ENCODE peak calls at places on chromosomes 4 and X, in four cellular contexts. K is IMR-90, C is H1, X is mesenchymal stem cell. S is an unnamed sample.

GRCh38 chr4:73853246-73853704 is at the start of gene PF4V1:
- DNase-seq in X (no peak), K (no peak), C (peak; percentile 55), S (no peak)

GRCh38 chr4:40256329-40256728 is 59.5 kb downstream of the RHOH start:
- DNase-seq in X (no peak), K (no peak), C (no peak), S (no peak)

GRCh38 chr4:119841361-119841760 is 212.8 kb upstream of the PDE5A start:
- DNase-seq in C (no peak), X (no peak), K (peak; percentile 30), S (no peak)

GRCh38 chr4:147351083-147351787 is 129.7 kb upstream of the EDNRA start:
- DNase-seq in K (peak; percentile 39), X (no peak), C (no peak), S (no peak)

GRCh38 chrX:154490021-154490413 is 412 bp downstream of the SLC10A3 start:
- DNase-seq in C (peak; percentile 50), K (peak; percentile 45), X (peak; percentile 64), S (no peak)

GRCh38 chr4:141636771-141637460 is 533 bp downstream of the IL15 start:
- DNase-seq in X (peak; percentile 79), C (peak; percentile 70), K (peak; percentile 64), S (peak; percentile 39)

GRCh38 chr4:149987330-149987751 is 90.9 kb upstream of the DCLK2 start:
- DNase-seq in C (no peak), K (no peak), X (peak; percentile 81), S (no peak)

GRCh38 chrX:63058204-63058603 is 292.9 kb downstream of the SPIN4 start:
- DNase-seq in K (no peak), X (no peak), C (no peak), S (no peak)

GRCh38 chr4:48546336-48546735 is 56.3 kb downstream of the ZAR1 start:
- DNase-seq in X (peak; percentile 40), C (no peak), K (peak; percentile 52), S (peak; percentile 23)

GRCh38 chr4:113844369-113844768 is 82.8 kb upstream of the CAMK2D start:
- DNase-seq in K (no peak), C (no peak), X (no peak), S (no peak)

DNA sequence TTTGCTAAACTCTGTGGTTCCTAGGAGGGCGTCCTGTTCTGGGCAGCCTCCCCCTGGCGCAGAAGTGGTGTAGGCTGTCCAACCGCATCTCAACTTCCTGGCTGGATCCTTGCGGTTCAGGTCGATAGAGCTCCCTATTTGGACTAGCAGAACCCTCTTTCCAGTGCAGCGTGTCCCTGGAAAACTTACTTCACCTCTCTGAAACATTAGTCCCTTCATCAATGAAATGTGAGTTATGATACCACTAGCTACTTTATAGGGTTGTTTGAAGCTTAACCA is 1.1 kb downstream of the STK32B start:
- DNase-seq in C (no peak), X (no peak), K (no peak), S (no peak)
- H3K4me2 ChIP-seq in C (peak overlapping the region; percentile 62), X (peak overlapping the region; percentile 98), K (peak overlapping the region; percentile 88), S (no peak overlapping the region)

GRCh38 chr4:183763990-183764754 is 105.1 kb downstream of the TRAPPC11 start:
- DNase-seq in K (no peak), X (no peak), C (no peak), S (no peak)

GRCh38 chr4:183770900-183771299 is 111.8 kb downstream of the TRAPPC11 start:
- DNase-seq in K (no peak), X (no peak), C (no peak), S (no peak)

GRCh38 chr4:183760326-183760725 is 101.2 kb downstream of the TRAPPC11 start:
- DNase-seq in C (no peak), K (no peak), X (no peak), S (no peak)

GRCh38 chr4:183765121-183765990 is 106.3 kb downstream of the TRAPPC11 start:
- DNase-seq in X (no peak), K (no peak), C (no peak), S (no peak)

GRCh38 chr4:183766140-183766539 is 107.0 kb downstream of the TRAPPC11 start:
- DNase-seq in C (no peak), X (no peak), K (no peak), S (no peak)
- H3K14ac ChIP-seq in C (no peak overlapping the region), X (no peak overlapping the region), K (no peak overlapping the region), S (no peak overlapping the region)

GRCh38 chr4:71689822-71690221 is 94.1 kb downstream of the GC start:
- DNase-seq in X (no peak), C (no peak), K (no peak), S (no peak)

GRCh38 chr4:71692963-71693362 is 90.9 kb downstream of the GC start:
- DNase-seq in C (no peak), X (no peak), K (no peak), S (no peak)

GRCh38 chr4:71692198-71692597 is 91.7 kb downstream of the GC start:
- DNase-seq in X (no peak), K (no peak), C (no peak), S (no peak)

GRCh38 chr4:71694946-71695345 is 88.9 kb downstream of the GC start:
- DNase-seq in X (no peak), C (no peak), K (no peak), S (no peak)

DNA sequence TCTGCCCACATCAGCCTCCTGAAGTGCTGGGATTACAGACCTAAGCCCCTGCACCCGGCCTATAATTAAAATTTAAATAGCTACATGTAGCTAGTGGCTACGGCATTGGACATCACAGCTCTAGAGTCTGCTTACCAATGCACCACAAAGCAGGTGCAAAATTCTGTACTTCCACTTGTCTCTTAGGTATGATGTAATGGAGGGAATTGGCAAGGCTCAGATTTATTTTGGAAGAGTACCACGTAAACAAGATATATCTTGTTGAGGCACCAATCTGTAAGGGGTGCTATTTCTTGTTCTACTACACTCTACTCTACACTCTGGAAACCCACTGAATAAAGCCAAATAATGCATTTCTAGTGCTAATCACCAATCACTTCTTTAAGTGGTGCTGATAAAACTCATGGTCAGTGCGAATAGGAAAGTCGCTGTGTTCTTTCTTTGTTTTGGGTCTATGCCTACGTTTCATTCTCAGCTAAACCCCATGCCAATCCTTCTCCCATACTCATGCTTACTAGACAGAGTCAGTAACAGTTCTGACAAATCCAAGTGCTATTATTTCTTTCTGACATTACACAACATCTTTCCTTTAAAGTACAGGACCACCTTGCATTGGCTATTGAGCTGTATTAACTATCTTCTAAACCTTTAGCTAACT is 92.3 kb downstream of the GC start:
- DNase-seq in C (no peak), X (no peak), K (no peak), S (no peak)
- H2BK15ac ChIP-seq in C (no peak overlapping the region), X (no peak overlapping the region), K (no peak overlapping the region), S (no peak overlapping the region)

GRCh38 chrX:100946521-100946920 is 17.8 kb upstream of the XKRX start:
- DNase-seq in C (no peak), K (no peak), X (no peak), S (no peak)
- H3K4me2 ChIP-seq in C (no peak overlapping the region), K (no peak overlapping the region), X (no peak overlapping the region), S (no peak overlapping the region)

GRCh38 chrX:35798042-35798441 is at the start of gene MAGEB16:
- DNase-seq in K (no peak), X (no peak), C (no peak), S (no peak)

GRCh38 chrX:35800479-35800878 is 2.3 kb downstream of the MAGEB16 start:
- DNase-seq in X (no peak), C (no peak), K (no peak), S (no peak)
- H3K14ac ChIP-seq in X (no peak overlapping the region), C (no peak overlapping the region), K (no peak overlapping the region), S (no peak overlapping the region)

DNA sequence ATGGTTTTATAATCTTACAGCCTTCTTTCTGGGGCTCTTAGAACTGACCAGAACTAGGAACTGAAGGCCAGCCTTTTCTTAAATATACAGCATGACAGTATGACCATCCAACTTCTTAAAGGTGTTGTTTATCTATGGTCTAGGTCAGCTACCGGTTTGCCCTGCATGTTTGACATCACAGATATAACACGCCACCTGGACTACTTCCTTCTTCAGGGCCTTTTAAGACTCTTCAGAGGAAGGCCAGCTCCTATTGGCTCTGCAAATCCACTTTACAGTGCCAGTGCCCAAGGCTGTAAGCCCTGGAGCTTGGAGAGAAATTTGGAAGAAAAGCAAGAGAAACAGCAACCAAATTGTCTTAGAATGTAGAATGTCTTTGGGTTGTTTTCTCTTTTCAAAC is 185.5 kb downstream of the MGST2 start:
- DNase-seq in X (no peak), K (no peak), C (no peak), S (no peak)
- H2BK15ac ChIP-seq in X (no peak overlapping the region), K (no peak overlapping the region), C (no peak overlapping the region), S (no peak overlapping the region)

DNA sequence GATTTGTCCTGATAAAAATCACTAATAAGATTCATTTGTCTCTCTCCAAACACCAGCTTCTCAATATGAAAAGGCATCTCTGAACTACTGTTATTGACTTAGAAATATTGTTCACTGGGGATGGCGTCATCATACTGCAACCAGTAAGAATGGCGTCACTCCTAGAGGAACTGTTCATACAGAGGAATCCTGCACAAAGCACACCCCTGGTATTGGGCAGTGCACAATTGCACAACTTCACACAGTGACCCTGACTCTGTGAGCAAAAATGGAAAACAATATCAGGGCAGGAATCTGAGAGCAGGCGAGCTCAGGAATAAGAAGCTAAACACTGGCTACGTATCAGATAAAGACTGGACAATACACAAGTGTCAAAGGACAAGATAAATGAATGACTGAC is 66.7 kb upstream of the PNPLA4 start:
- DNase-seq in C (no peak), X (no peak), K (peak; percentile 1), S (no peak)
- H3K4me2 ChIP-seq in C (no peak overlapping the region), X (no peak overlapping the region), K (no peak overlapping the region), S (no peak overlapping the region)

DNA sequence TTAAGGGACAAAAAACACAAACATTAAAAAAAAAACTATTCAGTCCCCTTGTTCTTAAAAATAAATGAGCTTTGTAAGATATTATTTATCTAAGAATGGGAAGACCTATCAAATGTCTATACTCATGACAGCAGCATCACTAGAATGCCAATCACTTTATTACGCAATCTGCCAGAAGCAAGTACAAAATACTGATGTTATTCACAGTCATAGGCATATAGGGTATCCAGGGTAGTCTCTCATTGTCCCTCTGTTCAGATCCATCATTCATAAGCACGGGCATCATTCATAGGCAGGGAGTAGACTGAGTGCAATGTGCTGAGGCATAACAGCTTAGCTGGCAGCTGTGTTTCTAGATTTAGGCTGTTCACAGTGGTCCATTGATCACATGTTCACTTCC is 109.1 kb downstream of the EPHA5 start:
- DNase-seq in X (no peak), K (no peak), C (no peak), S (no peak)
- H3K14ac ChIP-seq in X (no peak overlapping the region), K (no peak overlapping the region), C (no peak overlapping the region), S (no peak overlapping the region)

DNA sequence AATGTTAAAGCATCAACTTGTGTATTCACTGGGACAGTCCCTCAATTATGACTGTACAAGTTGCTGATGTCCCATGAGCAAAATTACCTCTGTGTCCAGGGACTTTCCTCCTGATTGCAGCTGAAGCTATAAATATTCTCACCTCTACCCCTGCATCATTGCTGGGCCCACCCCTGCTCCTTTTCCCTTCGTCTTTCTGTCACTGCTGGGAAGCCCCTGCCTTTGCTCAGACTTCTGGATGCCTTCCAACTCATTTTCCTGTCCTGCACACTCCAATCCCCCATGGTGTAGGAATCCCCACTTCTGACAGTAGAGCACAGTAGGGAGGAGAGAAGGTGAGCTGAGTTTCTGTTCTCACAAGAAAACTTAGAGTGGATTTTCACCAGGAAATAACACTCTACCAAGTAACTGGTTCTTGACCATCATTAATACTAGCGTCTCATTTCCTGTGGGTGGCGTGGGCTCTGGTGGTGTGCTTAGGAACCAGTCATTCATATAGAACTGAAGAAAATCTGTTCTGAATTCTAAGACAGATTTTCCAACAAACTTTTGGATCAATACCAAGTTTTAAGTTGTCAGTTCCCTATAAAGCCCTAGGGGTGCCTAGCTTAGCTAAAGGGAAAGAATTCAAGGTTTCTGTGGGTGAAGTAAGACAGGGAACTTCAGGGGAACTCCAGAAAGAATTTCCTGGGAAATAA is 136.2 kb upstream of the MED14 start:
- DNase-seq in C (no peak), X (peak; percentile 4), K (peak; percentile 37), S (no peak)
- H2BK15ac ChIP-seq in C (no peak overlapping the region), X (no peak overlapping the region), K (no peak overlapping the region), S (no peak overlapping the region)